ENCODE peak calls at places on chromosomes 3 and 15, in nine cellular contexts. One of them, this sample, is unnamed.

GRCh38 chr3:58529516-58530353 is 7.3 kb downstream of the ACOX2 start:
- DNase-seq in MCF 10A: no peak
- DNase-seq in T follicular helper cell: no peak
- DNase-seq in NCI-H2029: no peak
- DNase-seq in stimulated activated CD4-positive, alpha-beta T cell treated with anti-CD3 and anti-CD28 coated beads, Interleukin-1b, Interleukin-23, amount 100 ng/mL, for 48 hours: no peak
- DNase-seq in endothelial cell: peak
- DNase-seq in NCI-H748 treated with DMSO at 0.1 percent for 48 hours: peak
- DNase-seq in upper lobe of right lung: no peak
- DNase-seq in GM20000: no peak
- DNase-seq in this sample: peak

GRCh38 chr3:194446754-194447153 is 40.0 kb downstream of the ATP13A3 start:
- DNase-seq in stimulated activated CD4-positive, alpha-beta T cell treated with anti-CD3 and anti-CD28 coated beads, Interleukin-1b, Interleukin-23, amount 100 ng/mL, for 48 hours: no peak
- DNase-seq in GM20000: no peak
- DNase-seq in endothelial cell: no peak
- DNase-seq in NCI-H748 treated with DMSO at 0.1 percent for 48 hours: no peak
- DNase-seq in NCI-H2029: no peak
- DNase-seq in upper lobe of right lung: no peak
- DNase-seq in MCF 10A: no peak
- DNase-seq in T follicular helper cell: no peak
- DNase-seq in this sample: no peak

GRCh38 chr3:78003090-78003489 is 963.2 kb downstream of the ROBO2 start:
- DNase-seq in NCI-H748 treated with DMSO at 0.1 percent for 48 hours: no peak
- DNase-seq in stimulated activated CD4-positive, alpha-beta T cell treated with anti-CD3 and anti-CD28 coated beads, Interleukin-1b, Interleukin-23, amount 100 ng/mL, for 48 hours: no peak
- DNase-seq in NCI-H2029: no peak
- DNase-seq in T follicular helper cell: no peak
- DNase-seq in MCF 10A: peak
- DNase-seq in endothelial cell: no peak
- DNase-seq in upper lobe of right lung: no peak
- DNase-seq in GM20000: no peak
- DNase-seq in this sample: no peak

GRCh38 chr3:114086356-114086755 is 29.8 kb downstream of the QTRT2 start:
- DNase-seq in endothelial cell: no peak
- DNase-seq in upper lobe of right lung: no peak
- DNase-seq in NCI-H748 treated with DMSO at 0.1 percent for 48 hours: no peak
- DNase-seq in MCF 10A: no peak
- DNase-seq in GM20000: no peak
- DNase-seq in NCI-H2029: no peak
- DNase-seq in stimulated activated CD4-positive, alpha-beta T cell treated with anti-CD3 and anti-CD28 coated beads, Interleukin-1b, Interleukin-23, amount 100 ng/mL, for 48 hours: no peak
- DNase-seq in T follicular helper cell: no peak
- DNase-seq in this sample: no peak

GRCh38 chr3:12741205-12741604 is 17.9 kb downstream of the TMEM40 start:
- DNase-seq in GM20000: no peak
- DNase-seq in stimulated activated CD4-positive, alpha-beta T cell treated with anti-CD3 and anti-CD28 coated beads, Interleukin-1b, Interleukin-23, amount 100 ng/mL, for 48 hours: no peak
- DNase-seq in endothelial cell: no peak
- DNase-seq in NCI-H748 treated with DMSO at 0.1 percent for 48 hours: no peak
- DNase-seq in NCI-H2029: peak
- DNase-seq in upper lobe of right lung: no peak
- DNase-seq in MCF 10A: no peak
- DNase-seq in T follicular helper cell: no peak
- DNase-seq in this sample: no peak

GRCh38 chr3:63886843-63887242 is 23.2 kb downstream of the ATXN7 start:
- DNase-seq in T follicular helper cell: no peak
- DNase-seq in NCI-H2029: no peak
- DNase-seq in NCI-H748 treated with DMSO at 0.1 percent for 48 hours: no peak
- DNase-seq in upper lobe of right lung: no peak
- DNase-seq in MCF 10A: no peak
- DNase-seq in endothelial cell: no peak
- DNase-seq in stimulated activated CD4-positive, alpha-beta T cell treated with anti-CD3 and anti-CD28 coated beads, Interleukin-1b, Interleukin-23, amount 100 ng/mL, for 48 hours: no peak
- DNase-seq in GM20000: no peak
- DNase-seq in this sample: no peak

GRCh38 chr15:78317145-78317836 is 17.9 kb upstream of the SKIC8 start:
- DNase-seq in stimulated activated CD4-positive, alpha-beta T cell treated with anti-CD3 and anti-CD28 coated beads, Interleukin-1b, Interleukin-23, amount 100 ng/mL, for 48 hours: no peak
- DNase-seq in upper lobe of right lung: no peak
- DNase-seq in NCI-H2029: no peak
- DNase-seq in endothelial cell: no peak
- DNase-seq in MCF 10A: peak
- DNase-seq in T follicular helper cell: no peak
- DNase-seq in GM20000: no peak
- DNase-seq in NCI-H748 treated with DMSO at 0.1 percent for 48 hours: no peak
- DNase-seq in this sample: no peak

GRCh38 chr3:152621006-152621868 is 213.7 kb upstream of the P2RY1 start:
- DNase-seq in T follicular helper cell: no peak
- DNase-seq in NCI-H748 treated with DMSO at 0.1 percent for 48 hours: no peak
- DNase-seq in upper lobe of right lung: no peak
- DNase-seq in NCI-H2029: no peak
- DNase-seq in GM20000: no peak
- DNase-seq in endothelial cell: no peak
- DNase-seq in MCF 10A: no peak
- DNase-seq in stimulated activated CD4-positive, alpha-beta T cell treated with anti-CD3 and anti-CD28 coated beads, Interleukin-1b, Interleukin-23, amount 100 ng/mL, for 48 hours: no peak
- DNase-seq in this sample: no peak

GRCh38 chr15:27017168-27017809 is 46.3 kb downstream of the GABRG3 start:
- DNase-seq in stimulated activated CD4-positive, alpha-beta T cell treated with anti-CD3 and anti-CD28 coated beads, Interleukin-1b, Interleukin-23, amount 100 ng/mL, for 48 hours: peak
- DNase-seq in MCF 10A: no peak
- DNase-seq in NCI-H2029: peak
- DNase-seq in upper lobe of right lung: no peak
- DNase-seq in T follicular helper cell: no peak
- DNase-seq in endothelial cell: peak
- DNase-seq in GM20000: peak
- DNase-seq in NCI-H748 treated with DMSO at 0.1 percent for 48 hours: peak
- DNase-seq in this sample: peak

GRCh38 chr3:128083980-128084674 is 31.9 kb downstream of the SEC61A1 start:
- DNase-seq in endothelial cell: no peak
- DNase-seq in MCF 10A: no peak
- DNase-seq in T follicular helper cell: no peak
- DNase-seq in upper lobe of right lung: peak
- DNase-seq in NCI-H2029: no peak
- DNase-seq in NCI-H748 treated with DMSO at 0.1 percent for 48 hours: no peak
- DNase-seq in stimulated activated CD4-positive, alpha-beta T cell treated with anti-CD3 and anti-CD28 coated beads, Interleukin-1b, Interleukin-23, amount 100 ng/mL, for 48 hours: no peak
- DNase-seq in GM20000: no peak
- DNase-seq in this sample: no peak

GRCh38 chr15:60179786-60180391 is 175.8 kb downstream of the FOXB1 start:
- DNase-seq in endothelial cell: peak
- DNase-seq in NCI-H2029: peak
- DNase-seq in NCI-H748 treated with DMSO at 0.1 percent for 48 hours: peak
- DNase-seq in upper lobe of right lung: no peak
- DNase-seq in GM20000: peak
- DNase-seq in MCF 10A: peak
- DNase-seq in stimulated activated CD4-positive, alpha-beta T cell treated with anti-CD3 and anti-CD28 coated beads, Interleukin-1b, Interleukin-23, amount 100 ng/mL, for 48 hours: peak
- DNase-seq in T follicular helper cell: peak
- DNase-seq in this sample: peak

GRCh38 chr3:52498134-52499054 is 3.3 kb downstream of the STAB1 start:
- DNase-seq in T follicular helper cell: no peak
- DNase-seq in MCF 10A: no peak
- DNase-seq in stimulated activated CD4-positive, alpha-beta T cell treated with anti-CD3 and anti-CD28 coated beads, Interleukin-1b, Interleukin-23, amount 100 ng/mL, for 48 hours: no peak
- DNase-seq in NCI-H748 treated with DMSO at 0.1 percent for 48 hours: no peak
- DNase-seq in endothelial cell: no peak
- DNase-seq in upper lobe of right lung: peak
- DNase-seq in GM20000: no peak
- DNase-seq in NCI-H2029: no peak
- DNase-seq in this sample: no peak